ENCODE peak calls at places on chromosomes 6 and 20, in seven cellular contexts. T is psoas muscle, E is IMR-90, G is A673, I is H9, X is right atrium auricular region, K is dorsolateral prefrontal cortex. U is an unnamed sample.

GRCh38 chr6:36752187-36752885 is 54.7 kb downstream of the RAB44 start:
- DNase-seq in G (no peak), E (peak), I (no peak), X (no peak), T (no peak), K (no peak), U (no peak)

GRCh38 chr6:170040115-170040500 is 250.8 kb downstream of the DLL1 start:
- DNase-seq in E (no peak), T (no peak), K (peak), I (no peak), X (no peak), G (no peak), U (no peak)

GRCh38 chr6:25919657-25920056 is 10.8 kb downstream of the SLC17A2 start:
- DNase-seq in T (no peak), E (no peak), K (no peak), X (no peak), I (no peak), G (no peak), U (no peak)

GRCh38 chr6:143321687-143322086 is 128.8 kb downstream of the ADAT2 start:
- DNase-seq in X (no peak), K (no peak), E (no peak), T (no peak), G (no peak), I (no peak), U (no peak)

GRCh38 chr20:49899551-49900383 is 15.6 kb downstream of the SPATA2 start:
- DNase-seq in E (peak), I (no peak), T (no peak), G (no peak), X (no peak), K (no peak), U (no peak)

GRCh38 chr6:158405933-158406332 is 93.7 kb downstream of the TULP4 start:
- DNase-seq in X (no peak), G (no peak), T (no peak), I (no peak), E (no peak), K (no peak), U (no peak)

GRCh38 chr6:125886914-125887313 is 69.7 kb upstream of the HINT3 start:
- DNase-seq in K (no peak), X (no peak), I (no peak), E (no peak), G (no peak), T (no peak), U (no peak)

GRCh38 chr20:24096256-24096655 is 107.7 kb upstream of the GGTLC1 start:
- DNase-seq in I (no peak), G (no peak), T (no peak), K (no peak), X (no peak), E (no peak), U (no peak)

GRCh38 chr20:29873946-29874345 is 1383.5 kb upstream of the DEFB115 start:
- DNase-seq in E (peak), I (peak), X (peak), G (peak), T (peak), K (no peak), U (no peak)

GRCh38 chr6:16674666-16675392 is 86.4 kb downstream of the ATXN1 start:
- DNase-seq in X (no peak), T (no peak), G (no peak), K (no peak), I (no peak), E (peak), U (no peak)

GRCh38 chr20:63835031-63835858 is 4.2 kb upstream of the ZBTB46 start:
- DNase-seq in X (peak), E (peak), K (peak), T (peak), I (peak), G (peak), U (no peak)

GRCh38 chr20:4043329-4043728 is 28.0 kb upstream of the RNF24 start:
- DNase-seq in X (no peak), E (no peak), T (no peak), G (no peak), I (no peak), K (no peak), U (no peak)

GRCh38 chr6:153031335-153031955 is 28.9 kb upstream of the MTRF1L start:
- DNase-seq in X (no peak), E (peak), I (no peak), K (no peak), T (no peak), G (no peak), U (no peak)

GRCh38 chr20:13610205-13610604 is 28.5 kb downstream of the TASP1 start:
- DNase-seq in I (peak), E (no peak), X (no peak), K (no peak), T (no peak), G (peak), U (no peak)

GRCh38 chr20:6583134-6583738 is 184.2 kb upstream of the BMP2 start:
- DNase-seq in K (no peak), T (peak), E (peak), G (peak), X (no peak), I (peak), U (no peak)

GRCh38 chr6:17397764-17398194 is 4.4 kb downstream of the CAP2 start:
- DNase-seq in X (no peak), K (no peak), E (no peak), G (no peak), T (no peak), I (no peak), U (no peak)

GRCh38 chr6:167919349-167919748 is 78.1 kb upstream of the KIF25 start:
- DNase-seq in X (no peak), T (no peak), E (no peak), K (peak), G (no peak), I (no peak), U (no peak)

GRCh38 chr20:41719151-41719550 is 101.0 kb upstream of the CHD6 start:
- DNase-seq in G (no peak), E (no peak), X (no peak), I (no peak), K (no peak), T (no peak), U (no peak)

GRCh38 chr20:6504826-6505225 is 262.7 kb upstream of the BMP2 start:
- DNase-seq in K (no peak), X (no peak), I (no peak), T (no peak), E (peak), G (no peak), U (no peak)

GRCh38 chr6:137849709-137850093 is 17.4 kb upstream of the TNFAIP3 start:
- DNase-seq in X (no peak), I (no peak), G (no peak), E (no peak), T (no peak), K (no peak), U (no peak)

GRCh38 chr6:120764312-120764711 is 570.0 kb downstream of the TBC1D32 start:
- DNase-seq in K (no peak), T (no peak), G (no peak), I (peak), E (no peak), X (no peak), U (no peak)

GRCh38 chr20:50379049-50379990 is 130.9 kb upstream of the PTPN1 start:
- DNase-seq in E (peak), K (no peak), T (peak), X (peak), I (no peak), G (peak), U (no peak)

GRCh38 chr6:56156643-56157042 is 90.7 kb downstream of the COL21A1 start:
- DNase-seq in I (no peak), E (peak), X (no peak), K (no peak), G (no peak), T (no peak), U (no peak)

GRCh38 chr6:27839303-27840081 is 72.7 kb downstream of the OR2B2 start:
- DNase-seq in I (no peak), K (no peak), X (peak), E (peak), G (peak), T (peak), U (no peak)

GRCh38 chr6:147772724-147773123 is 264.2 kb downstream of the SAMD5 start:
- DNase-seq in T (no peak), G (no peak), E (no peak), K (no peak), I (no peak), X (no peak), U (no peak)

GRCh38 chr6:110664933-110665332 is 150.3 kb downstream of the CDK19 start:
- DNase-seq in I (no peak), X (no peak), E (peak), G (no peak), K (no peak), T (no peak), U (no peak)

GRCh38 chr20:45987108-45987780 is 15.2 kb upstream of the ZNF335 start:
- DNase-seq in E (peak), I (peak), X (no peak), G (peak), K (no peak), T (peak), U (peak)

GRCh38 chr20:48198951-48199431 is 413.7 kb upstream of the SULF2 start:
- DNase-seq in X (no peak), G (peak), E (no peak), I (no peak), T (peak), K (no peak), U (no peak)

GRCh38 chr6:14996892-14997291 is 249.0 kb upstream of the JARID2 start:
- DNase-seq in K (no peak), X (no peak), E (no peak), G (no peak), I (no peak), T (no peak), U (no peak)

GRCh38 chr6:30154061-30154460 is 7.0 kb downstream of the TRIM10 start:
- DNase-seq in E (no peak), I (no peak), K (no peak), X (no peak), G (no peak), T (no peak), U (no peak)

GRCh38 chr6:105514306-105514705 is 111.4 kb upstream of the PREP start:
- DNase-seq in X (no peak), K (no peak), T (no peak), E (no peak), G (no peak), I (no peak), U (no peak)

GRCh38 chr6:83884523-83884922 is 25.0 kb downstream of the CYB5R4 start:
- DNase-seq in G (peak), K (no peak), X (no peak), T (no peak), E (peak), I (no peak), U (no peak)

GRCh38 chr6:128327890-128328289 is 192.5 kb downstream of the PTPRK start:
- DNase-seq in X (no peak), I (peak), K (no peak), G (peak), E (peak), T (no peak), U (no peak)

GRCh38 chr20:34952676-34953075 is 2.9 kb downstream of the GSS start:
- DNase-seq in I (no peak), G (peak), K (no peak), E (peak), X (no peak), T (no peak), U (no peak)

GRCh38 chr6:134034951-134035822 is 17.2 kb downstream of the SLC2A12 start:
- DNase-seq in T (no peak), K (no peak), I (no peak), G (no peak), X (no peak), E (no peak), U (no peak)

GRCh38 chr20:4673371-4674001 is 48.2 kb upstream of the PRND start:
- DNase-seq in E (no peak), K (no peak), X (no peak), T (no peak), G (no peak), I (no peak), U (no peak)

DNA sequence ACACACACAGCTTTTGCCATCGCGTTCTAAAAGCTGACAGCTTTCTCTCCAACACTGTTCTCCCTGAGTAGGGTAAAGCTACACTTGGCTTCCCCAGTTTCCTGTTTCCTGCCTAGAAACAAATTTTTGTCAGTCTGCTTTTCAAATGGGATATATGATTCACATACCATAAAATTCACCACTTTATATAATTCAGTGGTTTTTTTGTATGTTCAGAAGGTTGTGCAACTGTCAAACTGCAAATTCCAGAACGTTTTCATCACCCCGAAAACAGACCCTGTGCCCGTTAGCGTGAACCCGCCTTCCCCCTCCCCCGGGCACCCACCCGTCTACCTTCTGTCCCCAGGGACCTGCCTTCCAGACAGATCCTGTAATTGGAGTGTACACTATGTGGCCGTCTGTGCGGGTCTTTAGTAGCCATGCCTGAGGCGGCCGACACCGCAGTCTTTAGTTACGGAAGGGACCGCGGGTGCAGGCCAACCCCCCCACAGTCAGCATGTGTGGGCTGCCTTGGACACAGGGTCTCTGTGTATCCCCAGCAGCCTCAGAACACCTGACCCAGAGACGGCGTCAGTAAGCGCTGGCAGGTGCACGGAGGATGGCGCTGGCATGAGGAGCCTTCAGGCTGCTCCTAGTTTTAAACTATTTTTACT is 16.6 kb downstream of the HRH3 start:
- DNase-seq in T (peak), K (no peak), G (peak), X (no peak), I (no peak), E (no peak), U (no peak)
- H3K27ac ChIP-seq in T (no peak), K (no peak), G (peak), X (no peak), I (no peak), E (no peak), U (no peak)

GRCh38 chr20:32547753-32548034 is 37.4 kb downstream of the NOL4L start:
- DNase-seq in G (no peak), T (no peak), X (no peak), K (no peak), E (no peak), I (no peak), U (no peak)

GRCh38 chr20:32546918-32547752 is 38.0 kb downstream of the NOL4L start:
- DNase-seq in K (no peak), I (no peak), G (no peak), T (no peak), X (no peak), E (no peak), U (no peak)

GRCh38 chr20:32544260-32544722 is 40.8 kb downstream of the NOL4L start:
- DNase-seq in I (no peak), G (no peak), X (no peak), E (no peak), K (no peak), T (no peak), U (no peak)

GRCh38 chr20:32543570-32544259 is 41.4 kb downstream of the NOL4L start:
- DNase-seq in G (no peak), X (no peak), T (no peak), I (no peak), K (no peak), E (no peak), U (no peak)

DNA sequence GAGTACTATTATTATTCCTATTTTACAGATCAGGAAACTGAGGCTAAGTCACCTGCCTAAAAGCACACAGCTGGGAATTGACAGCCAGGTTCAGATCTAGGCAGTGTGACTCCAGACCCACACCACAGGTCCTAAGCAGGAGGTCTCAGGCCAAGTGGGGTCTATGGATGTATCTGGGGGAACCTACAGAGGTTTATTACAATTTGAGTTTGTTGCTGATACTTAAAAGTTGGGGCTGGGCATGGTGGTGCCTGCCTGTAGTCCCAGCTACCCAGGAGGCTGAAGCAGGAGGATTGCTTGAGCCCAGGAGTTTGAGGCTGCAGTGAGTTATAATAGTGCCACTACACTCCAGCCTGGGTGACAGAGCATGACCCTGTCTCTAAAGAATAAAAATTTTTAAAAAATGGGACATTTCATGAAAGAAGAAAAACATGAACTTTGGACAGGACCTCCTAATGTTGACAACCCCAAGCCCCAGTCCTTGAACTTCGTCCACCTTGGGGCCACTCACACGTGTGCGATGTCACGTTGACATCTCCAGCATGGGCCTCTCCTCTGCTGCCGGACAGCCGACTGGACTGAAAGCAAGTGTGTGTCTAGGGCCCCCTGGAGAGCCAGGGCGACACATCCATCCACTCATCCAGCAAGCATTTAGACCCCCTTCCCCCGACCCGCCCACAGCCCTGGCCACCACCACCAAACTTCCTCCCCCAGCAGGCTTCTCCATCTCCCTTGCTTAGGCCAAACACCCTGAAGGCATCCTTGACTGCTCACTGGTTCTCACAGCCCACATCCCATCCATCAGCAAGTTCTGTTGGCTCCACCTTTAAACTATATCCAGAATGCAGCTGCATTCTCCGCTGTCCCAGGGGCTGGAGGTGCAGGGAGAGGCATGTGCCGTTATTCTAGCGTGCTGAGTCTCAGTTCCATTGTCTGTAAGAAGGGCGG is 40.0 kb downstream of the NOL4L start:
- DNase-seq in K (no peak), G (no peak), X (no peak), T (no peak), E (peak), I (no peak), U (no peak)
- H3K27ac ChIP-seq in K (no peak), G (no peak), X (no peak), T (no peak), E (no peak), I (no peak), U (no peak)

GRCh38 chr20:10665791-10666190 is 8.0 kb downstream of the JAG1 start:
- DNase-seq in E (peak), K (no peak), I (peak), G (no peak), X (no peak), T (no peak), U (no peak)
- H3K27ac ChIP-seq in E (no peak), K (no peak), I (no peak), G (no peak), X (peak), T (peak), U (no peak)

GRCh38 chr6:35341557-35341956 is 801 bp upstream of the PPARD start:
- DNase-seq in I (no peak), T (no peak), E (no peak), X (no peak), K (no peak), G (no peak), U (no peak)

GRCh38 chr6:35343092-35343834 is 905 bp downstream of the PPARD start:
- DNase-seq in X (no peak), I (no peak), E (peak), G (no peak), K (no peak), T (peak), U (peak)

GRCh38 chr6:35343835-35344550 is 1.6 kb downstream of the PPARD start:
- DNase-seq in T (no peak), I (no peak), E (no peak), K (no peak), X (no peak), G (no peak), U (no peak)

DNA sequence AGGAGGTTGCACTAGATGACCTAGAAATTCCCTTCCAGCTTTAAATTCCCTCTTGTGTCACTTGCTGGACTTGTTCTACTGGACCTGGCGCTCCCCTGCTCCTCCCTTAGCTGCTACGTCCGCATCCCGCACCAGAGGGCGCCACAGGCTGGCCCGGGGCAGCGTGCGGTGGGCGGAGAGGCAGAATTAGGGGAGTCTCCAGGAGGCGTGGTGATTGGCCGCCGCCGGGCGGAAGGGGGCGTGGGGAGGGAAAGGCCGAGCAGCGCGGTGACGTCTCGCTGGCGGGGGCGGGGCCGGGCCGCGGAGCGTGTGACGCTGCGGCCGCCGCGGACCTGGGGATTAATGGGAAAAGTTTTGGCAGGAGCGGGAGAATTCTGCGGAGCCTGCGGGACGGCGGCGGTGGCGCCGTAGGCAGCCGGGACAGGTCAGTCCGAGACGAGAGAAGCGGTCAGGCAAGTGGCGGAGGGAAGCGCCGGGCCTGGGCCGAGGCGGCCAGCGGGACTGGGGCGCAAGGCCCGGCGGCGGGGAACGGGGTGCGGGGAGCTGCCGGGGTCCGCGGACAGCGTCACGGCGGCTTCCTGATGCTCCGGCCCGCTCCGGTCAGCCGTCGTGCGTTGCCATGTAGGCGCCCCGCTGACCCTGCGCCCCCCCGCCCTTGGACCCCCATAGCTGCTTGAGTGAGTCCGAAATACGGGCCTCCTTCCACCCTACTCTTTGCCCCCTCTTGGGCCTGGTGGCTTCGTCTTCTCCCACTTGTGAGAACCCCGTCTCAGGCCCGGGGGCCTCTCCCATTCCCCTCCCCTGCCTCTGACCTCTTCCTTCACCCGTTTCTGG is at the start of gene PPARD:
- DNase-seq in E (peak), K (peak), X (peak), G (peak), I (peak), T (peak), U (peak)
- H3K27ac ChIP-seq in E (peak), K (peak), X (peak), G (peak), I (no peak), T (peak), U (peak)

GRCh38 chr6:89874438-89874837 is 19.8 kb upstream of the GJA10 start:
- DNase-seq in X (no peak), E (no peak), K (no peak), T (no peak), I (no peak), G (no peak), U (no peak)
- H3K27ac ChIP-seq in X (no peak), E (no peak), K (no peak), T (no peak), I (no peak), G (no peak), U (no peak)

DNA sequence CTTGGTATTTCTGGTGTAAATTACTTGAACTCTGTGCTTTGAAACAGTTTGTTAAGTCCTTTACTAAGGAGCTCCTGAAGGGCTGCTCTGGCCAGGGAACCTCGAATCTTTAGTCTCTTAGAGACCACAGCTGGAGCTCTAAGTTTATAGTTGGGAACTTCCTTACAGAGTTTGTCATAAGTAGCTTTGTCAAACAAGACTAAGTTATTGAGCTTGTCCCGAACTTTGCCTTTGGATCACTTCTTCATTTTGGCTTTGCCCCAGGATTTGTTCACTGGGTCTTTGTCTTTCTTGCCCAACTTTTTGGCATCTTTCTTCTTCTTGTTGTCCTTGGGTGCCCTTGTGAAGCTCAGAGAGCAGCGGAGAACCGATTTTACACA is 64.8 kb downstream of the FAM50B start:
- DNase-seq in E (peak), I (no peak), T (no peak), K (no peak), X (no peak), G (no peak), U (no peak)
- H3K27ac ChIP-seq in E (no peak), I (no peak), T (peak), K (no peak), X (peak), G (no peak), U (no peak)